ENCODE peak calls at places on chromosomes 11 and 22, in eight cellular contexts. Q is T-cell, X is NCI-H510A treated with DMSO at 0.1 percent for 48 hours, S is activated T-helper 1 cell treated with Interleukin-2 at 50 U/mL for 16 hours, L is esophagus squamous epithelium, P is KG1, E is astrocyte of the hippocampus, T is GM23338. D is an unnamed sample.

GRCh38 chr11:125338886-125339811 is 156.9 kb downstream of the FEZ1 start:
- DNase-seq in Q (no peak), X (no peak), S (no peak), L (no peak), P (no peak), E (peak), T (no peak), D (peak)

GRCh38 chr11:65188486-65188885 is 6.8 kb downstream of the CAPN1 start:
- DNase-seq in Q (no peak), X (no peak), S (no peak), L (no peak), P (no peak), E (no peak), T (no peak), D (no peak)

GRCh38 chr22:19146215-19146968 is 1.9 kb upstream of the ESS2 start:
- DNase-seq in Q (no peak), X (no peak), S (no peak), L (no peak), P (no peak), E (no peak), T (no peak), D (no peak)

GRCh38 chr22:37187552-37187890 is 526 bp downstream of the C1QTNF6 start:
- DNase-seq in Q (no peak), X (no peak), S (no peak), L (no peak), P (no peak), E (no peak), T (no peak), D (peak)

GRCh38 chr22:32665676-32666075 is 135.8 kb upstream of the TIMP3 start:
- DNase-seq in Q (no peak), X (no peak), S (no peak), L (no peak), P (no peak), E (no peak), T (no peak), D (no peak)

GRCh38 chr11:134789104-134789503 is 377.1 kb upstream of the B3GAT1 start:
- DNase-seq in Q (no peak), X (no peak), S (no peak), L (no peak), P (no peak), E (no peak), T (no peak), D (no peak)

GRCh38 chr22:49240472-49240871 is 587.2 kb downstream of the BRD1 start:
- DNase-seq in Q (no peak), X (no peak), S (no peak), L (no peak), P (no peak), E (no peak), T (no peak), D (no peak)

GRCh38 chr11:93895106-93895862 is 44.9 kb upstream of the VSTM5 start:
- DNase-seq in Q (no peak), X (peak), S (no peak), L (no peak), P (peak), E (peak), T (peak), D (peak)

GRCh38 chr22:29719894-29720645 is at the start of gene CABP7:
- DNase-seq in Q (no peak), X (no peak), S (no peak), L (no peak), P (no peak), E (peak), T (peak), D (no peak)

GRCh38 chr11:120810251-120810650 is 213.7 kb upstream of the TBCEL start:
- DNase-seq in Q (no peak), X (no peak), S (no peak), L (no peak), P (no peak), E (peak), T (no peak), D (peak)